ENCODE peak calls at places on chromosomes 4 and X, in eight cellular contexts. C is lower leg skin; I is foreskin fibroblast; B is CD8-positive, alpha-beta T cell; K is cardiac muscle cell; M is T-helper 22 cell; L is NCI-H1092; S is endothelial cell. O is an unnamed sample.

GRCh38 chrX:1466971-1467561 is 14.4 kb upstream of the ASMTL start:
- DNase-seq in S (no peak), L (no peak), M (no peak), I (no peak), K (no peak), B (peak; percentile 22), C (peak; percentile 12), O (no peak)

GRCh38 chr4:187171731-187172339 is 448.2 kb upstream of the FAT1 start:
- DNase-seq in S (no peak), C (no peak), L (no peak), M (no peak), I (peak; percentile 74), B (no peak), K (no peak), O (no peak)

GRCh38 chrX:154373340-154374306 is 811 bp downstream of the FLNA start:
- DNase-seq in S (peak; percentile 61), L (peak; percentile 55), M (no peak), C (peak; percentile 58), B (no peak), K (peak; percentile 64), I (peak; percentile 80), O (no peak)

GRCh38 chr4:10482913-10483312 is 25.7 kb upstream of the ZNF518B start:
- DNase-seq in B (no peak), S (no peak), L (no peak), I (no peak), K (no peak), C (no peak), M (no peak), O (no peak)

GRCh38 chr4:14177987-14178386 is 550.5 kb upstream of the BOD1L1 start:
- DNase-seq in B (no peak), C (no peak), I (no peak), S (no peak), L (no peak), M (no peak), K (no peak), O (no peak)

GRCh38 chr4:112381996-112382692 is 85.0 kb downstream of the ALPK1 start:
- DNase-seq in C (no peak), I (no peak), M (no peak), B (no peak), K (no peak), S (no peak), L (peak; percentile 68), O (no peak)

GRCh38 chrX:143058096-143058495 is 32.4 kb downstream of the SPANXN4 start:
- DNase-seq in B (no peak), M (no peak), L (peak; percentile 94), K (no peak), C (no peak), S (no peak), I (no peak), O (no peak)

GRCh38 chr4:71978192-71978845 is 53.5 kb upstream of the NPFFR2 start:
- DNase-seq in M (no peak), L (no peak), C (no peak), K (no peak), B (no peak), I (no peak), S (no peak), O (no peak)

GRCh38 chrX:10176121-10177003 is 19.6 kb downstream of the CLCN4 start:
- DNase-seq in K (no peak), M (no peak), S (no peak), I (no peak), C (no peak), L (no peak), B (no peak), O (no peak)

O was measured in effector CD4-positive, alpha-beta T cell.